ENCODE peak calls at places on chromosomes 12 and 14, in seven cellular contexts. X is naive thymus-derived CD4-positive, alpha-beta T cell; Q is mucosa of descending colon; B is CD4-positive, alpha-beta memory T cell; A is fibroblast of lung; J is neural progenitor cell; N is mammary epithelial cell. U is an unnamed sample. For H3K36me3, H3K4me1 and H3K9me3, the result is how much of the 10 kb centered on the place peaks cover.

GRCh38 chr14:99579077-99579836 is 24.8 kb downstream of the CCDC85C start:
- DNase-seq in N (peak), Q (peak), J (no peak), X (no peak), B (no peak), A (no peak), U (no peak)

GRCh38 chr12:11728154-11728755 is 78.8 kb downstream of the ETV6 start:
- DNase-seq in Q (no peak), A (no peak), B (no peak), J (no peak), N (no peak), X (no peak), U (no peak)

GRCh38 chr12:82329508-82329907 is 28.7 kb downstream of the CCDC59 start:
- DNase-seq in B (no peak), A (no peak), N (no peak), Q (no peak), X (no peak), J (peak), U (peak)

GRCh38 chr14:23555882-23556699 is at the start of gene THTPA:
- DNase-seq in Q (peak), N (peak), X (peak), A (peak), J (peak), B (peak), U (peak)

GRCh38 chr14:67059576-67059975 is 129.7 kb upstream of the GARIN2 start:
- DNase-seq in N (no peak), Q (no peak), A (no peak), X (no peak), J (no peak), B (no peak), U (no peak)

GRCh38 chr12:14365294-14366210 is at the start of gene ATF7IP:
- DNase-seq in X (peak), Q (peak), J (peak), N (peak), A (peak), B (peak), U (peak)

GRCh38 chr12:42143401-42144173 is 1.1 kb downstream of the GXYLT1 start:
- DNase-seq in B (no peak), Q (no peak), A (peak), J (peak), N (peak), X (peak), U (peak)

GRCh38 chr12:88308825-88309224 is 166.7 kb downstream of the TMTC3 start:
- DNase-seq in J (no peak), B (no peak), A (peak), N (peak), Q (no peak), X (no peak), U (peak)

GRCh38 chr12:58888131-58888783 is 32.0 kb downstream of the LRIG3 start:
- DNase-seq in J (no peak), B (no peak), N (peak), A (peak), Q (no peak), X (no peak), U (peak)

GRCh38 chr14:66701813-66702212 is 193.9 kb downstream of the GPHN start:
- DNase-seq in Q (no peak), B (no peak), A (no peak), N (peak), X (no peak), J (no peak), U (no peak)

GRCh38 chr12:68538722-68539614 is 71.7 kb upstream of the RAP1B start:
- DNase-seq in A (peak), B (peak), N (no peak), Q (no peak), J (peak), X (peak), U (peak)

GRCh38 chr14:74945852-74946658 is 9.3 kb downstream of the PGF start:
- DNase-seq in J (peak), X (peak), N (peak), Q (peak), B (peak), A (peak), U (peak)

GRCh38 chr12:41442905-41443304 is 254.8 kb downstream of the PDZRN4 start:
- DNase-seq in B (no peak), N (no peak), Q (no peak), A (no peak), X (no peak), J (no peak), U (no peak)

GRCh38 chr14:88421286-88421685 is 35.8 kb downstream of the SPATA7 start:
- DNase-seq in Q (no peak), B (no peak), X (no peak), A (peak), N (no peak), J (no peak), U (peak)

GRCh38 chr14:61561144-61561543 is 134.2 kb upstream of the HIF1A start:
- DNase-seq in A (peak), J (peak), B (no peak), Q (no peak), X (no peak), N (no peak), U (peak)

GRCh38 chr12:131223171-131223761 is 269.6 kb downstream of the ADGRD1 start:
- DNase-seq in J (no peak), A (no peak), X (no peak), N (no peak), B (no peak), Q (no peak), U (no peak)

GRCh38 chr12:25130741-25131188 is 64.2 kb downstream of the DNAI7 start:
- DNase-seq in A (peak), N (peak), Q (no peak), B (peak), X (peak), J (peak), U (peak)

GRCh38 chr12:131991816-131992430 is 42.2 kb downstream of the EP400 start:
- DNase-seq in J (no peak), Q (no peak), N (no peak), X (no peak), A (no peak), B (no peak), U (no peak)

GRCh38 chr12:51071663-51072062 is 11.7 kb downstream of the CSRNP2 start:
- DNase-seq in Q (no peak), N (no peak), A (no peak), X (no peak), J (no peak), B (no peak), U (no peak)

GRCh38 chr12:116164976-116165425 is 112.5 kb downstream of the MED13L start:
- DNase-seq in N (peak), A (peak), B (no peak), J (no peak), Q (no peak), X (no peak), U (peak)

GRCh38 chr12:503111-503761 is 43.5 kb downstream of the B4GALNT3 start:
- DNase-seq in B (no peak), J (no peak), N (peak), X (no peak), Q (peak), A (no peak), U (no peak)

GRCh38 chr14:97178781-97179180 is 381.6 kb downstream of the VRK1 start:
- DNase-seq in B (no peak), N (no peak), Q (no peak), X (no peak), J (no peak), A (no peak), U (no peak)

GRCh38 chr14:91388551-91388975 is 29.1 kb downstream of the CCDC88C start:
- DNase-seq in N (no peak), A (peak), B (peak), J (no peak), Q (no peak), X (peak), U (no peak)

GRCh38 chr14:23174266-23174665 is 9.2 kb downstream of the SLC7A8 start:
- DNase-seq in B (no peak), N (peak), X (no peak), A (peak), J (no peak), Q (no peak), U (peak)

GRCh38 chr12:77372026-77372425 is 306.7 kb upstream of the E2F7 start:
- DNase-seq in B (no peak), X (no peak), A (no peak), Q (no peak), J (no peak), N (no peak), U (no peak)

GRCh38 chr12:45124485-45125155 is 73.7 kb upstream of the DBX2 start:
- DNase-seq in A (no peak), Q (no peak), B (no peak), J (peak), N (no peak), X (no peak), U (no peak)

GRCh38 chr14:77086017-77086727 is 11.9 kb upstream of the CIPC start:
- DNase-seq in A (no peak), J (peak), Q (no peak), B (peak), N (peak), X (peak), U (peak)

GRCh38 chr12:82595946-82596345 is 90.8 kb upstream of the TMTC2 start:
- DNase-seq in X (no peak), J (no peak), Q (no peak), A (no peak), N (no peak), B (no peak), U (no peak)

GRCh38 chr12:88063375-88063774 is 34.2 kb upstream of the C12orf50 start:
- DNase-seq in B (no peak), N (peak), X (no peak), Q (no peak), A (peak), J (no peak), U (no peak)

GRCh38 chr14:70448633-70449032 is 3.3 kb upstream of the ADAM21 start:
- DNase-seq in Q (no peak), A (peak), J (no peak), X (no peak), B (no peak), N (peak), U (peak)

GRCh38 chr14:100375273-100375962 is 52.3 kb downstream of the SLC25A47 start:
- DNase-seq in X (no peak), N (peak), A (peak), J (no peak), B (no peak), Q (peak), U (peak)

GRCh38 chr12:48678561-48679185 is 3.4 kb downstream of the KANSL2 start:
- DNase-seq in X (no peak), J (no peak), Q (no peak), A (no peak), N (no peak), B (no peak), U (no peak)

GRCh38 chr12:48681738-48682532 is at the start of gene KANSL2:
- DNase-seq in N (peak), B (peak), J (peak), X (peak), Q (peak), A (peak), U (peak)

GRCh38 chr12:48681416-48681737 is 661 bp downstream of the KANSL2 start:
- DNase-seq in N (no peak), Q (no peak), A (no peak), X (no peak), J (no peak), B (no peak), U (peak)

GRCh38 chr12:48680861-48681260 is 1.2 kb downstream of the KANSL2 start:
- DNase-seq in J (no peak), A (no peak), X (no peak), Q (no peak), B (no peak), N (no peak), U (no peak)

DNA sequence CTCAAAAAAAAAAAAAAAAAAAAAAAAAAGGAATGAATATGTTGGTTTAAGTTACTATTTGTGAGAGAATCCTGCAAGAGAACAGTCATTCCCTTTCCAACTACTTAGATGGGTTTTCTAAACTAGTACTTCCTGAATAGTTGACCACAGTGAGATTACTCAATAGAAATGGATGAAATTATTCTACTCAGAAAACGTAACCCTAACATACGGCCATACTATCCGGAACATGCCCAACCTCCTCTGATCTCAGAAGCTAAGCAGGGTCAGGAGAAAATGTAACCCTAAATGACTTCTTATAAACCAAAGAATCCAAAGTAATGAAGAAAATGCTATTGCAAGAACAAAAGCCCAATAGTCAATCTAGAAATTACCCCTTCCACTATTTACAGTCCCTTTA is 4.3 kb downstream of the KANSL2 start:
- DNase-seq in J (no peak), X (no peak), Q (no peak), A (peak), B (no peak), N (no peak), U (no peak)
- H3K36me3 ChIP-seq in J (under half), X (half or more), Q (under half), A (under half), B (under half), N (under half), U (half or more)

DNA sequence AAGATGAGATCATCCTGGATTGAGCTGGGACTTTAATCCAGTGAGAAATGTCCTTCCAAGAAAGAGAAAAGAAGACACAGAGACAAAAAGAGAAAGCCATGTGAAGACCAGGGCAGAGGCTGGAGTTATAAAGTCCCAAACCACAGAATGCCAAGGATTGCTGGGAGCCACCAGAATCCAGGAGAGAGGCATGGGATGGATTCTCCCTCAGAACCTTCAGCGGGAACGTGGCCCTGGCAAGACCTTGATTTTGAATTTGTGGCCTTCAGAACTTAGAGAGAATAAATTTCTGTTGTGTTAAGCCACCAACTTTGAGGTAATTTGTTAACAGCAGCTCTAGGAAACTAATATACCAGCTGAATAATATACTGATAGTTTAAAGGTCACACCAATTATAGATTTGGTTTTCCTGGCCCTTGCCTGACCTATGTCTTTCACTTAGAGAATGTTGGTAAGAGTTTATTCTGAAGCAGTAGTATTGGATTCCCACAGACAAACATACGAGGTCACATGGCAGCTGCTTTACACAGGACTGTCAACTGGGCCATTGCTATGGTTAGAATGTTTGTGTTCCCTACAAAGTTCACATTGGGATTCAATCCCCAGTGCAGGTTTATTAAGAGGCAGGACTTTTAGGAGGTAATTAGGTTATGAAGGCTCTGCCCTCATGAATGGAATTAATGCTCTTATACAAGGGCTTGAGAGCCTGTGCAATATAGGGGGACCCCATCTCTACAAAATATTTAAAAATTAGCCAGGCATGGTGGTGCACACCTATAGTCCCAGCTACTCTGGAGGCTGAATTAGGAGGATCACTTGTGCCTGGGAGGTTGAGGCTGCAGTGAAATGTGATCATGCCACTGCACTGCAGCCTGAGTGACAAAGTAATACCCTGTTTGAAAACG is 156.5 kb upstream of the EEA1 start:
- DNase-seq in N (no peak), A (peak), J (no peak), X (no peak), Q (no peak), B (no peak), U (no peak)
- H3K4me1 ChIP-seq in N (under half), A (under half), J (under half), X (under half), Q (under half), B (under half), U (under half)

GRCh38 chr14:106291626-106292025 is 765.2 kb downstream of the TMEM121 start:
- DNase-seq in N (no peak), A (no peak), J (no peak), B (no peak), X (no peak), Q (no peak), U (no peak)
- H3K9me3 ChIP-seq in N (under half), A (under half), J (under half), B (under half), X (under half), Q (under half), U (under half)

GRCh38 chr14:21431126-21431525 is 24.8 kb downstream of the CHD8 start:
- DNase-seq in B (no peak), X (no peak), A (no peak), Q (no peak), N (no peak), J (no peak), U (no peak)
- H3K36me3 ChIP-seq in B (half or more), X (half or more), A (under half), Q (under half), N (under half), J (under half), U (half or more)

U was measured in adipocyte.